ENCODE peak calls at places on chromosomes 6 and 20, in four cellular contexts. O, P, K and S are unnamed samples.

GRCh38 chr20:57548177-57549058 is 12.5 kb upstream of the PCK1 start:
- DNase-seq in O (no peak), P (no peak), K (peak), S (no peak)

GRCh38 chr6:107101211-107101610 is 14.1 kb downstream of the BEND3 start:
- DNase-seq in O (no peak), P (no peak), K (no peak), S (no peak)

GRCh38 chr6:87884203-87884602 is 163.4 kb upstream of the SPACA1 start:
- DNase-seq in O (no peak), P (no peak), K (no peak), S (no peak)

GRCh38 chr20:17226410-17227198 is at the start of gene PCSK2:
- DNase-seq in O (peak), P (peak), K (peak), S (no peak)

GRCh38 chr6:150201791-150202329 is 59.0 kb downstream of the PPP1R14C start:
- DNase-seq in O (no peak), P (no peak), K (no peak), S (no peak)

GRCh38 chr20:45897692-45898091 is 6.6 kb downstream of the CTSA start:
- DNase-seq in O (no peak), P (no peak), K (no peak), S (no peak)

GRCh38 chr20:48647873-48648272 is 179.9 kb downstream of the PREX1 start:
- DNase-seq in O (no peak), P (no peak), K (no peak), S (no peak)

GRCh38 chr6:124223596-124223995 is 419.9 kb downstream of the NKAIN2 start:
- DNase-seq in O (no peak), P (no peak), K (peak), S (no peak)

GRCh38 chr20:37518606-37519507 is 2.2 kb upstream of the NNAT start:
- DNase-seq in O (peak), P (no peak), K (no peak), S (no peak)

GRCh38 chr20:25576783-25577530 is 8.4 kb downstream of the NINL start:
- DNase-seq in O (no peak), P (no peak), K (no peak), S (no peak)

GRCh38 chr6:111148110-111148509 is 60.8 kb downstream of the SLC16A10 start:
- DNase-seq in O (no peak), P (no peak), K (no peak), S (no peak)

GRCh38 chr20:58511861-58512260 is 3.3 kb downstream of the APCDD1L start:
- DNase-seq in O (no peak), P (peak), K (no peak), S (no peak)

GRCh38 chr20:24382330-24382729 is 87.1 kb upstream of the SYNDIG1 start:
- DNase-seq in O (no peak), P (peak), K (no peak), S (no peak)

GRCh38 chr6:101401792-101402617 is 8.5 kb downstream of the GRIK2 start:
- DNase-seq in O (peak), P (peak), K (no peak), S (no peak)

GRCh38 chr6:40798069-40798770 is 211.1 kb upstream of the LRFN2 start:
- DNase-seq in O (peak), P (no peak), K (no peak), S (no peak)

GRCh38 chr20:48298851-48299484 is 513.7 kb upstream of the SULF2 start:
- DNase-seq in O (peak), P (peak), K (peak), S (no peak)

GRCh38 chr6:89830385-89830809 is 717 bp downstream of the CASP8AP2 start:
- DNase-seq in O (peak), P (peak), K (no peak), S (no peak)

GRCh38 chr20:51206032-51206662 is 183.2 kb upstream of the KCNG1 start:
- DNase-seq in O (no peak), P (no peak), K (no peak), S (no peak)

GRCh38 chr6:42819803-42820508 is 38.1 kb downstream of the BICRAL start:
- DNase-seq in O (peak), P (peak), K (no peak), S (no peak)

GRCh38 chr20:47318596-47319516 is 37.6 kb downstream of the ZMYND8 start:
- DNase-seq in O (peak), P (peak), K (peak), S (peak)

GRCh38 chr6:122049341-122049740 is 350.1 kb upstream of the HSF2 start:
- DNase-seq in O (peak), P (no peak), K (peak), S (no peak)

GRCh38 chr20:64239449-64240242 is 15.9 kb upstream of the PCMTD2 start:
- DNase-seq in O (no peak), P (no peak), K (no peak), S (no peak)

GRCh38 chr20:24580855-24581254 is 111.4 kb downstream of the SYNDIG1 start:
- DNase-seq in O (no peak), P (no peak), K (no peak), S (no peak)

GRCh38 chr6:170223718-170224693 is 66.9 kb downstream of the DLL1 start:
- DNase-seq in O (no peak), P (peak), K (no peak), S (no peak)

GRCh38 chr6:13729891-13730290 is 18.3 kb upstream of the RANBP9 start:
- DNase-seq in O (no peak), P (no peak), K (peak), S (peak)

GRCh38 chr6:87487555-87487954 is 14.8 kb downstream of the SLC35A1 start:
- DNase-seq in O (no peak), P (no peak), K (peak), S (no peak)

GRCh38 chr20:60327971-60328660 is 369.9 kb downstream of the CDH26 start:
- DNase-seq in O (no peak), P (no peak), K (no peak), S (no peak)

GRCh38 chr6:74713941-74714340 is 491.9 kb downstream of the COL12A1 start:
- DNase-seq in O (no peak), P (no peak), K (peak), S (no peak)

GRCh38 chr20:43842126-43843020 is 72.3 kb upstream of the TOX2 start:
- DNase-seq in O (no peak), P (no peak), K (no peak), S (no peak)

GRCh38 chr20:13865825-13866351 is 81.1 kb downstream of the NDUFAF5 start:
- DNase-seq in O (no peak), P (no peak), K (peak), S (no peak)

GRCh38 chr6:4776493-4776966 is 326 bp downstream of the CDYL start:
- DNase-seq in O (peak), P (peak), K (no peak), S (no peak)

GRCh38 chr20:33684533-33685327 is 1.5 kb downstream of the E2F1 start:
- DNase-seq in O (peak), P (peak), K (no peak), S (no peak)

GRCh38 chr20:53757472-53757913 is 163.9 kb upstream of the ZNF217 start:
- DNase-seq in O (no peak), P (no peak), K (no peak), S (no peak)

GRCh38 chr20:51077601-51078000 is 54.7 kb upstream of the KCNG1 start:
- DNase-seq in O (no peak), P (no peak), K (no peak), S (no peak)

GRCh38 chr6:729646-730320 is 36.8 kb upstream of the EXOC2 start:
- DNase-seq in O (no peak), P (no peak), K (no peak), S (no peak)

GRCh38 chr20:5550738-5551529 is 199.3 kb upstream of the SHLD1 start:
- DNase-seq in O (no peak), P (peak), K (no peak), S (no peak)

DNA sequence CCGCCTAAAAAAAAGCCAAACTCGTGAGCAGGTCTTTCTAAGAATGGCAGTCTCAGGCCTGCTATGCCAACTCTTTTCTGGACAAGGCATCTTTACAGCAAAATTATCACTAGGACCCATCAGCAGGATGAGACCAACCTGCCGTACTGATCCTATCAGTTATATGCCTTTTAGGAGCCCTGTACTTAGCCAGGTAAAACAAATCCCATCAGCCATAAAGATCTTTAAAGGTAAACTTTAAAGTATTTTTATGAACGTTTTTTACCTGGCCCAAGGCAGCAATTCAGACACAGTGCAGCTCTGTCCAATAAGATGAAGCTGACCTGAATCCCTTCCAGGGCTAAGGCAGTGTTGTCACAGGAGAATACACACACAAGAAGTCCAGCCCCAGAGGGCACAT is 51.3 kb upstream of the TGM3 start:
- DNase-seq in O (no peak), P (no peak), K (no peak), S (no peak)
- H2AFZ ChIP-seq in O (no peak), P (no peak), K (no peak), S (no peak)

GRCh38 chr6:35330541-35331119 is 11.7 kb upstream of the PPARD start:
- DNase-seq in O (no peak), P (no peak), K (no peak), S (no peak)

GRCh38 chr6:35328108-35328723 is 14.1 kb upstream of the PPARD start:
- DNase-seq in O (no peak), P (no peak), K (no peak), S (no peak)

DNA sequence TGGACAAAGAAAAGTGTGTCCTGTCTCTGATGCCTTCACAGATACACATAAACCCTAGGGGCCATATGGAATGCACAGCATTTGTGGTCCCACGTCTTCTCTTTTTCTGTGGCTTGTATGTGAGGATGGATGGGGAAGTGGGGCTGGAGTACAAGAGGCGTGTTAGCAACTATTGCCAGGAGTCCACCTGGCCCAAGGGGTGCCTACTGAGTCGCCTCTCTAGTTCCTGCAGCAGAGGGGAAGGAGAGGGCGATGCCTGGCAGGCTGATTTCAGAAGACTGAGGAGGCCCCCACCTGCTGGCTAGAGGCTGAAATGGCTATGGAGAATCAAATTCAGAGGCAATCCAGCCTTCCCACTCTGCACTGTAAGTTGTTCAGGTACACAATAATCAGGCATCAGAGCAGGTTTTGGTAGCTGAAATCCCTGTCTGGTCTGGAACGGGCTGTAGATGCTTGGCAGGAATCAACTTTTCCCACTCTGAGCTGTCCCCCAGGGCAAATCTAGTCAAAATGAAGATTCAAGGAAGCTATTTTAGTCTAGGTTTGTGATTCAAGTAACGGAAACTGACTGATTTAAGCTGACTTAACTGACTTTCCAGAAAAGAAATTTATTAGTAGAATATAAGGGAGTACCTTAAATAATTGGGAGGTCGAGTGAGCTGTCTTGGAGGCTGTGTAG is 14.9 kb upstream of the PPARD start:
- DNase-seq in O (peak), P (peak), K (no peak), S (no peak)
- H2AFZ ChIP-seq in O (peak), P (peak), K (no peak), S (no peak)

DNA sequence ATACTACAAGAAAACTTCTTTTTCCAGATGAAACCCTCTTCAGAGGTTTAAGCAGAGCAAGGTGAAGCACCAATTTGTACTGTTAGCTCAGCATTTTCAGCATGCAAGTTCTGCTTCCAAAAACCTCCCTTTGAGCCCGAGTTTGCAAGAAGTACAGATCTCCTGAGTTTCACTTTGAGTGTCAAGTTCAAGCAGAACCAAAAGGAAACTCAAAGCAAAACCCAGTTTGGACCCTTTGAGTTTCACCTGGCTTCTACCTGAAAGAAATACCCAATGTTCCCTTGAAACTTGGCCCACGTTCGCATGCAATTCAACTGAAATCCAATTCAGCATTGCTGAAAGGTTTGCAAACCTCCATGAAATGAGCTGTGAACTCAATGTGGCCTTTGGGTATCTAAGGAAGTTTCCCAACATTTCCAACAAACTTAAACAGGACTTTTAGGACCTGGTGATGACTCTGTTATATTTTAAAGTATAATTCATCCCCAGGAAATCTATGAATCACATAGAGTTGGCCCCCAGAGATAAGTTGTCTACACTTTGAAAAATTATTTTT is 62.9 kb upstream of the HBS1L start:
- DNase-seq in O (no peak), P (no peak), K (no peak), S (no peak)
- H2AFZ ChIP-seq in O (no peak), P (no peak), K (no peak), S (no peak)

DNA sequence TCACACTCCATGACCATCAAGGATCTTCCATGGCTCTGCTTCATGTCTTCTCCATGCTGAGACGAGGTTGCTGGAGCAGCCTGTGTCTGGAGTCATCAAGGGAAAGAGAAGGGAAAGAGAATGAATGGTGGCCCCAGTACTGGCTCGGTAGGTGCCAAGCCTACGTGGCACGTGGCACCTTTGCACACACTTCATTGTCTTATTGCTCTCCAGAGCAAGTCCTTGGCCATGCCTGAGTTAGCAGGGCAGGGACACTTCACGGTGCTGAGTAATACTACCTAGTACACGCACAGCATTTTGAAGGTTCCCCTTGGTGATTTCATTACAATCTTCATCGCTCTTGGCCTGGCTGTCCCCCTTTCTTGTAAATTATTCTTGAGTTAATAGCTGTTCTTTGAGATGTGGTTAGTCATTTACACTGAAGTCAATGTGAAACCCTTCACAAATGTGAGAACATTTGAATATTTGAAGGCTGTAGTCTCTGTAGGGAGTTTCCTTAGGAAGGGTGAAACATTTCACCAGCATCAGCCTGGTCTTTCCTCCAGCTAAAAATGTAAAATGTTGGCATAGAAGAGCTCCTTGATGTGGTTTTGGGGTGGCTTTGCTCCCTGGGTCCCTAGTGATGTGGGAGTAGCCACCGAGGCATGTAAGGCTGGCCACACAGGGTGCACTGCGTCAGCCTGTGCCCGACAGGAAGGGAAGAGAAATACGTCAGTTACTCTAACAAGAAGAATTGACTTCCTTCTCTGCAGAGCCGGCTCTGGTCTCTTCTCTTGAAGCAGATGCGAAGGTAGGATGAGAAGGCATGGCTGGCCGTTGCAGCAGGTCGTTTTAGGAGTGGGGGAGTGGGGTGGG is at the start of gene SYTL3:
- DNase-seq in O (no peak), P (no peak), K (peak), S (no peak)
- H2AFZ ChIP-seq in O (no peak), P (no peak), K (peak), S (peak)

GRCh38 chr6:31005249-31006020 is 4.8 kb upstream of the MUC22 start:
- DNase-seq in O (no peak), P (no peak), K (no peak), S (no peak)

GRCh38 chr6:31010393-31011060 is at the start of gene MUC22:
- DNase-seq in O (no peak), P (no peak), K (peak), S (no peak)

GRCh38 chr6:31009731-31010130 is 543 bp upstream of the MUC22 start:
- DNase-seq in O (no peak), P (no peak), K (no peak), S (no peak)

GRCh38 chr6:31007694-31008093 is 2.6 kb upstream of the MUC22 start:
- DNase-seq in O (no peak), P (no peak), K (peak), S (no peak)

DNA sequence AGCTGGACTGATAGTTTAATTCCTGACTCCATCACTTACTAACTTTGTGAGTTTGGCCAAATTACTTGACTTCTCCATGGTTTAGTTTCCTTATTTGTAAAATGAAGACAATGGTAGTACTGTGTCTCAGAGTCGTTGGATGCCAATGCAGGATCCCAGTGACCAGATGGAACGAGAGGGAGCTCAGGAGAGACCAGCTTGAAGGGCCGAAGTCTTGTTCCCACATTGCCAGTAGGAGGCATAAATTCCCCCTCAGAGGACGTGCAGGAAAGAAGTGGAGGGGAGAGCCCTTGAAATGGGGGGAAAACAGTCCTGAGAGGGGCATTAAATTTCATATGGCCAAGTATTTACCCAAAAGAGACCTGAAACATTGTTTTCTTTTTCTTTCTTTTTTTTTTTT is 2.1 kb upstream of the MUC22 start:
- DNase-seq in O (no peak), P (no peak), K (no peak), S (no peak)
- H2AFZ ChIP-seq in O (no peak), P (peak), K (peak), S (no peak)